ENCODE peak calls at places on chromosome 7, in ten cellular contexts. U is endothelial cell of umbilical vein, X is A549, M is mucosa of descending colon, S is hepatocyte, P is left ventricle myocardium inferior, V is cardiac muscle cell, F is IMR-90, G is brain microvascular endothelial cell, B is SK-N-SH. N is an unnamed sample.

GRCh38 chr7:28573751-28574295 is 161.5 kb downstream of the CREB5 start:
- DNase-seq in U (no peak), X (no peak), M (no peak), S (no peak), P (no peak), V (no peak), F (peak), G (no peak), B (peak), N (no peak)

GRCh38 chr7:130896898-130897514 is 163.0 kb upstream of the KLF14 start:
- DNase-seq in U (peak), X (peak), M (peak), S (peak), P (peak), V (peak), F (peak), G (no peak), B (peak), N (no peak)

GRCh38 chr7:90604383-90604782 is 8.3 kb downstream of the CDK14 start:
- DNase-seq in U (no peak), X (no peak), M (no peak), S (no peak), P (no peak), V (no peak), F (no peak), G (no peak), B (no peak), N (no peak)

GRCh38 chr7:9504678-9505077 is 1071.3 kb downstream of the NXPH1 start:
- DNase-seq in U (no peak), X (no peak), M (no peak), S (no peak), P (no peak), V (no peak), F (no peak), G (no peak), B (no peak), N (no peak)

GRCh38 chr7:32930378-32930777 is 26.9 kb upstream of the FKBP9 start:
- DNase-seq in U (no peak), X (no peak), M (no peak), S (no peak), P (no peak), V (no peak), F (no peak), G (no peak), B (no peak), N (no peak)

GRCh38 chr7:24870766-24871165 is 109.2 kb downstream of the OSBPL3 start:
- DNase-seq in U (no peak), X (no peak), M (no peak), S (no peak), P (no peak), V (no peak), F (no peak), G (no peak), B (no peak), N (no peak)

GRCh38 chr7:17530741-17531417 is 232.4 kb downstream of the AHR start:
- DNase-seq in U (peak), X (no peak), M (no peak), S (no peak), P (no peak), V (no peak), F (peak), G (no peak), B (no peak), N (no peak)

GRCh38 chr7:1460757-1461639 is 1.7 kb upstream of the MICALL2 start:
- DNase-seq in U (peak), X (peak), M (peak), S (peak), P (peak), V (peak), F (peak), G (no peak), B (no peak), N (no peak)

GRCh38 chr7:134532155-134533089 is 5.1 kb downstream of the AKR1B10 start:
- DNase-seq in U (no peak), X (no peak), M (peak), S (no peak), P (no peak), V (no peak), F (no peak), G (no peak), B (no peak), N (no peak)

GRCh38 chr7:55517191-55517633 is 55.1 kb downstream of the VOPP1 start:
- DNase-seq in U (no peak), X (no peak), M (no peak), S (no peak), P (no peak), V (no peak), F (peak), G (no peak), B (no peak), N (peak)

GRCh38 chr7:24769014-24769830 is 12.0 kb upstream of the GSDME start:
- DNase-seq in U (no peak), X (no peak), M (no peak), S (no peak), P (no peak), V (no peak), F (no peak), G (no peak), B (no peak), N (no peak)

DNA sequence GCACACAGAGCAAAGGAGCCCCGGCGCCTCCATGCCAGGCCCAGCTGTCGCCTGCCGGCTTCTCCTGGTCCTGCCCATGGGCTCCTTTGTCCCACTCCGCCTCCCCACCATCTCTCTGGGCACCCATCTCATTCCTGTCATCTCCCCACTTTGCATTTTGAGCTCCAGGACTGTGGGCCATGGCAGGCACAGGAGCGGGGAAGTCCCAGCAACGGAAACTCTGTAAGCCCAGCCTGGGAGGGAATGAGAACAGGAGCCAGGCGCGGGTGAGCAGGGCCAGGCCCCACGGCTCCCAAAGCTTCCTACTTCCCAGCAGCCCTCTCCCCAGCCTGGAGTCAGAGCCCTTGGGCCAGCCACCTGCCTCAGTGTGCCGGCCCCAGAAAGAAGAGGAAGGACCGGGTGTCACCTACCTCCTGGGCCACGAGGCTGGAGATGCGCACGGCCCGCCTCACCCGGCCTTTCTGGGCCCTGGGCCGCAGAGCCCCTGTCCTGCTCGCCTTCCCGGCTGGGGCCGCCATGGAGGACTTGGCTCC is 23.1 kb downstream of the KCNH2 start:
- DNase-seq in U (no peak), X (no peak), M (no peak), S (no peak), P (no peak), V (no peak), F (no peak), G (no peak), B (no peak), N (no peak)
- H3K4me3 ChIP-seq in U (no peak), X (no peak), M (no peak), S (no peak), P (peak), V (no peak), F (no peak), G (no peak), B (peak), N (no peak)

DNA sequence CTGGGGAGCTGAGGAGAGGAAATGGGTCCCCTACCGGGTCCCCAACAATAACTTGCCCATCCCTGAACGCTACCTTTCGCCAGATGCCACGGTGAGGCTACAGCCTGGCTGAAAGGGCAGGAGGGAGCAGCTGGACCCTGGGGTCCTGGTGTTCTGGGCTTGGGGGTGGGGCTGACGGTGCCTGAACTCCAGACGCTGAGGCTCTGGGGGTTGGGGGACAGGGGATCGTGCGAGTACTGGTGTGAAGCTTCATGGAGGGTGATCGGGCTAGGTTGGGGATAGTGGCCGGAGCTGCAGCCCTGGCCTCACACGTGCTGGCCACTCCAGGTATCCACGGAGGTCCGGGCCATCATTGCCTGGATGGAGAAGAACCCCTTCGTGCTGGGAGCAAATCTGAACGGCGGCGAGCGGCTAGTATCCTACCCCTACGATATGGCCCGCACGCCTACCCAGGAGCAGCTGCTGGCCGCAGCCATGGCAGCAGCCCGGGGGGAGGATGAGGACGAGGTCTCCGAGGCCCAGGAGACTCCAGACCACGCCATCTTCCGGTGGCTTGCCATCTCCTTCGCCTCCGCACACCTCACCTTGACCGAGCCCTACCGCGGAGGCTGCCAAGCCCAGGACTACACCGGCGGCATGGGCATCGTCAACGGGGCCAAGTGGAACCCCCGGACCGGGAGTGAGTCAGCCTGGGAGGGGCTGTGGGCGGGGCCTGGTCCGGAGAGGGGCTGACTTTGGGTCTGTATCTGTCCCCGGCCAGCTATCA is 8.3 kb downstream of the AEBP1 start:
- DNase-seq in U (no peak), X (no peak), M (no peak), S (no peak), P (no peak), V (no peak), F (no peak), G (no peak), B (peak), N (no peak)
- TF ChIP-seq CTCF in U (no peak), X (no peak), M (no peak), S (no peak), P (no peak), V (no peak), F (no peak), G (no peak), B (no peak), N (no peak)

GRCh38 chr7:155763721-155764431 is 48.4 kb downstream of the SHH start:
- DNase-seq in U (peak), X (no peak), M (no peak), S (peak), P (no peak), V (no peak), F (peak), G (peak), B (no peak), N (no peak)
- H3K4me3 ChIP-seq in U (no peak), X (no peak), M (no peak), S (no peak), P (peak), V (no peak), F (no peak), G (no peak), B (no peak), N (no peak)

GRCh38 chr7:129493555-129493954 is 8.8 kb upstream of the SMKR1 start:
- DNase-seq in U (no peak), X (no peak), M (no peak), S (no peak), P (no peak), V (no peak), F (peak), G (peak), B (no peak), N (no peak)
- TF ChIP-seq CTCF in U (no peak), X (no peak), M (no peak), S (peak), P (no peak), V (peak), F (peak), G (peak), B (peak), N (peak)

GRCh38 chr7:128236924-128237586 is 4.0 kb upstream of the LEP start:
- DNase-seq in U (peak), X (peak), M (no peak), S (no peak), P (no peak), V (no peak), F (peak), G (peak), B (no peak), N (peak)

GRCh38 chr7:128244861-128245260 is 3.8 kb downstream of the LEP start:
- DNase-seq in U (no peak), X (no peak), M (no peak), S (no peak), P (no peak), V (no peak), F (no peak), G (no peak), B (no peak), N (no peak)

GRCh38 chr7:128242661-128243060 is 1.6 kb downstream of the LEP start:
- DNase-seq in U (no peak), X (no peak), M (no peak), S (no peak), P (no peak), V (no peak), F (no peak), G (no peak), B (no peak), N (no peak)

GRCh38 chr7:128243273-128243672 is 2.2 kb downstream of the LEP start:
- DNase-seq in U (no peak), X (no peak), M (no peak), S (no peak), P (no peak), V (no peak), F (no peak), G (no peak), B (no peak), N (no peak)

GRCh38 chr7:128240696-128241386 is at the start of gene LEP:
- DNase-seq in U (no peak), X (no peak), M (no peak), S (no peak), P (no peak), V (no peak), F (no peak), G (no peak), B (no peak), N (no peak)
- H3K4me3 ChIP-seq in U (no peak), X (no peak), M (no peak), S (no peak), P (no peak), V (no peak), F (no peak), G (no peak), B (no peak), N (no peak)

GRCh38 chr7:157969995-157970394 is 617.6 kb downstream of the PTPRN2 start:
- DNase-seq in U (no peak), X (no peak), M (no peak), S (no peak), P (no peak), V (no peak), F (no peak), G (no peak), B (no peak), N (no peak)
- TF ChIP-seq CTCF in U (no peak), X (no peak), M (no peak), S (no peak), P (no peak), V (no peak), F (no peak), G (no peak), B (no peak), N (no peak)

GRCh38 chr7:77693830-77694583 is 2.3 kb upstream of the RSBN1L start:
- DNase-seq in U (no peak), X (no peak), M (no peak), S (no peak), P (no peak), V (no peak), F (no peak), G (no peak), B (no peak), N (no peak)
- H3K4me3 ChIP-seq in U (no peak), X (no peak), M (no peak), S (peak), P (peak), V (peak), F (no peak), G (no peak), B (no peak), N (no peak)